ENCODE peak calls at places on chromosomes 16 and 17, in eight cellular contexts. U is mesenchymal stem cell, Y is cardiac fibroblast, T is heart right ventricle, P is aorta, V is skeletal muscle cell, Q is AG10803, F is HCT116. Z is an unnamed sample.

GRCh38 chr16:17474572-17474971 is 3.8 kb upstream of the XYLT1 start:
- DNase-seq in U (no peak), Y (no peak), T (no peak), P (no peak), V (no peak), Q (no peak), F (no peak), Z (no peak)

GRCh38 chr16:785563-786535 is 2.3 kb downstream of the RPUSD1 start:
- DNase-seq in U (peak), Y (peak), T (peak), P (peak), V (peak), Q (peak), F (no peak), Z (peak)

GRCh38 chr17:81445642-81446500 is 50.6 kb downstream of the BAHCC1 start:
- DNase-seq in U (no peak), Y (no peak), T (no peak), P (no peak), V (no peak), Q (no peak), F (no peak), Z (no peak)

GRCh38 chr16:57374067-57374534 is 1.8 kb downstream of the CX3CL1 start:
- DNase-seq in U (no peak), Y (peak), T (no peak), P (peak), V (no peak), Q (no peak), F (no peak), Z (peak)

GRCh38 chr17:3695723-3696411 is at the start of gene P2RX5:
- DNase-seq in U (peak), Y (no peak), T (no peak), P (no peak), V (no peak), Q (peak), F (no peak), Z (peak)

GRCh38 chr17:44044092-44044491 is 22.4 kb downstream of the LSM12 start:
- DNase-seq in U (peak), Y (peak), T (no peak), P (no peak), V (peak), Q (peak), F (no peak), Z (peak)

GRCh38 chr16:58421529-58421928 is 29.3 kb downstream of the GINS3 start:
- DNase-seq in U (no peak), Y (peak), T (peak), P (no peak), V (no peak), Q (peak), F (no peak), Z (no peak)

GRCh38 chr17:80531400-80531799 is 13.2 kb upstream of the RPTOR start:
- DNase-seq in U (no peak), Y (no peak), T (no peak), P (no peak), V (no peak), Q (no peak), F (no peak), Z (no peak)

GRCh38 chr17:31007695-31008373 is 37.0 kb downstream of the RNF135 start:
- DNase-seq in U (no peak), Y (no peak), T (no peak), P (no peak), V (no peak), Q (no peak), F (no peak), Z (no peak)

GRCh38 chr17:6530324-6530920 is 25.9 kb downstream of the PITPNM3 start:
- DNase-seq in U (no peak), Y (no peak), T (no peak), P (no peak), V (no peak), Q (no peak), F (no peak), Z (no peak)

GRCh38 chr16:4624827-4625616 is 396 bp downstream of the MGRN1 start:
- DNase-seq in U (peak), Y (peak), T (peak), P (peak), V (peak), Q (peak), F (no peak), Z (peak)

GRCh38 chr17:80008383-80008840 is 27.3 kb downstream of the TBC1D16 start:
- DNase-seq in U (peak), Y (peak), T (peak), P (peak), V (no peak), Q (peak), F (peak), Z (peak)

GRCh38 chr17:67558740-67559380 is 158.9 kb upstream of the NOL11 start:
- DNase-seq in U (peak), Y (peak), T (no peak), P (no peak), V (no peak), Q (peak), F (no peak), Z (no peak)

GRCh38 chr17:79007504-79008381 is 1.8 kb downstream of the CANT1 start:
- DNase-seq in U (no peak), Y (no peak), T (no peak), P (no peak), V (no peak), Q (no peak), F (no peak), Z (no peak)

GRCh38 chr17:65130829-65131228 is 6.3 kb upstream of the RGS9 start:
- DNase-seq in U (no peak), Y (no peak), T (no peak), P (no peak), V (no peak), Q (no peak), F (no peak), Z (no peak)

GRCh38 chr16:57949013-57949412 is 21.9 kb downstream of the CNGB1 start:
- DNase-seq in U (no peak), Y (no peak), T (no peak), P (no peak), V (no peak), Q (no peak), F (no peak), Z (no peak)

GRCh38 chr16:361872-362701 is 8.3 kb downstream of the MRPL28 start:
- DNase-seq in U (peak), Y (peak), T (peak), P (peak), V (peak), Q (peak), F (peak), Z (peak)

GRCh38 chr16:64615647-64616280 is 506.1 kb downstream of the CDH11 start:
- DNase-seq in U (peak), Y (peak), T (peak), P (peak), V (peak), Q (peak), F (no peak), Z (peak)

GRCh38 chr17:47895254-47895855 is 681 bp upstream of the SP2 start:
- DNase-seq in U (no peak), Y (peak), T (no peak), P (no peak), V (no peak), Q (no peak), F (no peak), Z (no peak)

GRCh38 chr16:84791501-84791900 is 28.3 kb upstream of the CRISPLD2 start:
- DNase-seq in U (no peak), Y (no peak), T (no peak), P (no peak), V (no peak), Q (no peak), F (no peak), Z (peak)

GRCh38 chr17:22337467-22337866 is 645.1 kb downstream of the KCNJ18 start:
- DNase-seq in U (no peak), Y (no peak), T (no peak), P (no peak), V (no peak), Q (no peak), F (no peak), Z (no peak)

GRCh38 chr17:8623591-8623990 is 6.9 kb downstream of the MYH10 start:
- DNase-seq in U (no peak), Y (peak), T (no peak), P (no peak), V (no peak), Q (peak), F (no peak), Z (no peak)

GRCh38 chr17:9251273-9251672 is 230.0 kb downstream of the NTN1 start:
- DNase-seq in U (no peak), Y (no peak), T (no peak), P (no peak), V (no peak), Q (no peak), F (no peak), Z (no peak)

GRCh38 chr16:80981103-80981502 is 25.6 kb downstream of the CMC2 start:
- DNase-seq in U (no peak), Y (no peak), T (no peak), P (no peak), V (no peak), Q (no peak), F (no peak), Z (no peak)

GRCh38 chr17:36625188-36625587 is 23.8 kb downstream of the MRM1 start:
- DNase-seq in U (no peak), Y (no peak), T (no peak), P (no peak), V (no peak), Q (no peak), F (no peak), Z (no peak)

GRCh38 chr16:54193656-54194007 is 93.0 kb downstream of the IRX3 start:
- DNase-seq in U (peak), Y (peak), T (peak), P (peak), V (no peak), Q (peak), F (peak), Z (peak)

GRCh38 chr16:86207350-86207749 is 303.0 kb upstream of the FOXF1 start:
- DNase-seq in U (no peak), Y (no peak), T (no peak), P (no peak), V (no peak), Q (no peak), F (no peak), Z (no peak)

GRCh38 chr17:80942360-80943345 is 49.0 kb upstream of the CHMP6 start:
- DNase-seq in U (no peak), Y (peak), T (peak), P (peak), V (peak), Q (peak), F (no peak), Z (peak)

GRCh38 chr17:48625502-48626201 is 506 bp downstream of the HOXB9 start:
- DNase-seq in U (peak), Y (no peak), T (no peak), P (no peak), V (no peak), Q (no peak), F (no peak), Z (no peak)

GRCh38 chr17:32136856-32137255 is 5.4 kb upstream of the RHOT1 start:
- DNase-seq in U (no peak), Y (peak), T (no peak), P (no peak), V (no peak), Q (no peak), F (no peak), Z (no peak)

GRCh38 chr17:36578671-36579070 is 13.0 kb upstream of the DHRS11 start:
- DNase-seq in U (no peak), Y (peak), T (no peak), P (no peak), V (no peak), Q (peak), F (no peak), Z (peak)

GRCh38 chr17:164536-165235 is 16.8 kb downstream of the DOC2B start:
- DNase-seq in U (peak), Y (peak), T (peak), P (no peak), V (no peak), Q (peak), F (no peak), Z (peak)

GRCh38 chr16:56547120-56547948 is 17.5 kb upstream of the MT4 start:
- DNase-seq in U (peak), Y (peak), T (no peak), P (no peak), V (peak), Q (peak), F (no peak), Z (peak)

GRCh38 chr16:86730086-86730485 is 151.7 kb downstream of the FOXL1 start:
- DNase-seq in U (no peak), Y (no peak), T (no peak), P (no peak), V (no peak), Q (no peak), F (no peak), Z (no peak)

GRCh38 chr17:7673239-7673638 is 14.1 kb downstream of the TP53 start:
- DNase-seq in U (no peak), Y (no peak), T (no peak), P (no peak), V (no peak), Q (no peak), F (no peak), Z (no peak)

GRCh38 chr17:81058263-81058871 is 23.4 kb downstream of the BAIAP2 start:
- DNase-seq in U (no peak), Y (no peak), T (no peak), P (no peak), V (no peak), Q (no peak), F (no peak), Z (no peak)

GRCh38 chr17:58667934-58668597 is 23.8 kb downstream of the TEX14 start:
- DNase-seq in U (no peak), Y (no peak), T (no peak), P (no peak), V (no peak), Q (no peak), F (no peak), Z (no peak)

GRCh38 chr16:67109407-67110135 is at the start of gene PHAF1:
- DNase-seq in U (peak), Y (peak), T (peak), P (peak), V (peak), Q (peak), F (peak), Z (peak)

GRCh38 chr17:47275245-47275984 is 21.8 kb downstream of the ITGB3 start:
- DNase-seq in U (peak), Y (peak), T (peak), P (peak), V (peak), Q (peak), F (no peak), Z (peak)

GRCh38 chr17:39150795-39151679 is at the start of gene PLXDC1:
- DNase-seq in U (no peak), Y (no peak), T (no peak), P (no peak), V (no peak), Q (no peak), F (no peak), Z (no peak)
- H3K4me3 ChIP-seq in U (peak), Y (peak), T (peak), P (no peak), V (peak), Q (peak), F (peak), Z (peak)

DNA sequence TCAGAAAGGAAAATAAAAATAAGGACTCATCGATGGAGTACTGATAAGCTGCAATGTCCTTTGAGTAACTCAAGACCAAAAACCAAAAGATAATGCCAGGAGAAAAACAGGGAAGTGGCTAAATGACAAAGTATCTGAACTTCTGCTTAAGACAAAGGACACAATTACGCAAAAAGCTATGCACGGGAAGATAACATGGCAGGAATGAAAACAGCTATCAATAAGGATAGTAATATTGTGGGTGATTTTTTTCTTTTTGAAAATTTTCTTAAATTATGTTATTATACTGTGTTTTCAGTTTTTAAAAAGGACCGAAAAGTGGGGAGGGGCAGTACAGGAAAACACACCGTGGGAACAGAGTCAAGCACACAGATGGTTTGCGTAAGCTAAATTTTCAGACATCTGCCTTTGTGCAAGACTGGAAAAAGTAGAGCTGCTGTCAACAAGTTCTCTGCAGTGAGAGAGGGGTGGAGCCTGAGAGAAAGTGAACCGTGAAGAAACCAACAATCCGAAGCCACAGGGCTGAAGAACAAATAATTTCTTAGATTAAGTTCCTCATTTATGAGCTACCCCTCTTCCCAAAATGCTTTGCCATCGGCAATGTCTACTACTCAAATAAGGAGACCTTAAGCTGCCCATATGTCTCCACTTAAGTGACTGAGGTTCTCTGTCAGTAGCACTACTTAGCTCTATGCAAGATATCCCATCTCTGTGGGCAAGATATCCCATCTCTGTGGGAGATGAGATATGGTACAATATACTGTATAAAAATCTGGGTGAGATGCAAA is 99.9 kb upstream of the CORO6 start:
- DNase-seq in U (peak), Y (peak), T (peak), P (peak), V (peak), Q (peak), F (no peak), Z (peak)
- H3K4me3 ChIP-seq in U (no peak), Y (no peak), T (no peak), P (no peak), V (no peak), Q (peak), F (no peak), Z (peak)

GRCh38 chr17:35372846-35373531 is 432 bp downstream of the SLFN11 start:
- DNase-seq in U (no peak), Y (no peak), T (no peak), P (no peak), V (no peak), Q (no peak), F (no peak), Z (peak)

GRCh38 chr17:35373532-35373983 is at the start of gene SLFN11:
- DNase-seq in U (peak), Y (peak), T (peak), P (peak), V (peak), Q (peak), F (no peak), Z (peak)

GRCh38 chr17:35373984-35374765 is 754 bp upstream of the SLFN11 start:
- DNase-seq in U (peak), Y (peak), T (peak), P (peak), V (no peak), Q (peak), F (no peak), Z (peak)

GRCh38 chr17:35374766-35375344 is 1.4 kb upstream of the SLFN11 start:
- DNase-seq in U (no peak), Y (no peak), T (no peak), P (no peak), V (no peak), Q (no peak), F (no peak), Z (no peak)

GRCh38 chr17:35371934-35372333 is 1.5 kb downstream of the SLFN11 start:
- DNase-seq in U (no peak), Y (no peak), T (no peak), P (no peak), V (no peak), Q (no peak), F (no peak), Z (no peak)
- H3K4me3 ChIP-seq in U (no peak), Y (no peak), T (no peak), P (no peak), V (peak), Q (no peak), F (no peak), Z (peak)

GRCh38 chr16:25027781-25028180 is 12.6 kb upstream of the ARHGAP17 start:
- DNase-seq in U (no peak), Y (no peak), T (no peak), P (no peak), V (no peak), Q (no peak), F (no peak), Z (no peak)
- H3K4me3 ChIP-seq in U (no peak), Y (no peak), T (no peak), P (no peak), V (no peak), Q (no peak), F (no peak), Z (no peak)

DNA sequence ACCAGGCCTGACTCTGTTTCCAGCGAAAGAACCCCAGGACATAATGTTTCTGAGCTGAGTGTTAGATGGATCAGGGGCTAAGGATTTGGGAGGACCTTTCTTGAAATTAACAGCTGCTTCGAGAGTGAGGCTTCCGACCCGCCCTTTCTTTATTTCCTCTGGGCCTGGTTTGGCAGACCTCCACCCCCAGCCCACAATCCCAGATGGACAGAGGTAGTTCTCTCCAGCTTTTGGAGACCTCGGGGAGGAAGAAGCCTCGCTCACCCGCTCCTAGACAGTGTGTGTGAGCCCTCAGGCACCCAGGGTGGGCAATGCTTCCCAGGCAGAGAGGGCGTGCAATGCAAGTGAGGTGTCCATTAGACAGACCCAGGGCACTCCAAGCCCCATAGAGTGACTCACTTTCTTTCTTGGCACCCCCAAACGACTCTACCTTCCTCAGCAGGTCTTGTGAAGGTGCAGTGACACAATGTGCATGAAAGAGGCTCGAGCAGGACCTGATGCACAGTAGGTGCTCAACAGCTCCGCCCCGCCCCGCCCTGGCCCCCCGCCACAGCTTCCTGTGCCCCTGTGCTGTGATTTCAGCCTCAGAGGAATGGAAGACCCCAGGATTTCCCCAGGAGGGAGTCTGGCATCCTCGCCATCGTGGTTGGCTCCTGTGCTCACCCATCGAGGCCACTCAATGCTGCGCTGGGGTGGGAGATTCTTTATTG is 50.7 kb upstream of the TOB1 start:
- DNase-seq in U (no peak), Y (no peak), T (no peak), P (no peak), V (no peak), Q (peak), F (no peak), Z (no peak)
- H3K4me3 ChIP-seq in U (no peak), Y (no peak), T (no peak), P (no peak), V (no peak), Q (no peak), F (no peak), Z (no peak)

GRCh38 chr17:17780941-17781590 is 55.7 kb downstream of the SREBF1 start:
- DNase-seq in U (peak), Y (peak), T (peak), P (no peak), V (peak), Q (no peak), F (no peak), Z (peak)
- H3K4me3 ChIP-seq in U (no peak), Y (no peak), T (no peak), P (no peak), V (peak), Q (no peak), F (no peak), Z (peak)

DNA sequence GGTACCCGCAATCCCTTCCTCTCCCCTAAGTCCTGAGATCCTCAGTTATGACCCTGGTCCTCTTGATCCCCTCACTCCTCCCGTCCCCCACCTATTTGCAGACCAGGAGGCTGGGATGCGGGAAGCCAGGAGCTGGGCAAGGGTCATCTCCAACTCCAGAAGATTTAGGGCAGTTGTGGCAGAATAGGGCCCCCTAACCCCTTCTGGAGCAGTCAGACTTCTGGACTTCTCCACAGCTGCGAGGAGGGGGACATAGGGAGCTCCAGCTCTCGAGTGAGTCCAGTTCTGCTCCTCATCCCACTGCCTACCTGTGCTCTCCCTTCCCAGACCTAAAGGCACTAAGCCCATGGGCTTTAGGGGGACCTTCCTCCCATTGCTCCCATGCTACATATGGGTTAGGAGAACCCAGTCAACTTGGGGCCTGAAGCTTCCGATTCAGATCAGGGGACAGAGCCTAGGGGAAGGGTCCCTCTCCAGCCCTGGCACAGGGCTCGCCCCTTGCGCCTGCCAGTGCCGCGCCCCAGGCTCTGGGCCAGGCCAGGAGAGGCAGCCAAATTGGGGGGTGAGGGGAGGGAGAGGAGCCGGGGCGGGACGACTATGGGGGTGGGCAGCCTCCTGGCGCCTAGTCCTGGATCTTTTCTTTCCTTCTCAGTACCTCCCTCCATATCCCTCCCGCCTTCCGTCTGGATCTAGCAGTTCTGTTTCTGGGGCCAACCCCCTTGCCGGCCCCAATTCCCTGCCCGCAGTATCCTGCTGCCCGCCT is 1.4 kb downstream of the WNK4 start:
- DNase-seq in U (no peak), Y (peak), T (no peak), P (no peak), V (no peak), Q (no peak), F (no peak), Z (no peak)
- H3K4me3 ChIP-seq in U (no peak), Y (peak), T (no peak), P (no peak), V (peak), Q (peak), F (no peak), Z (peak)

Z was measured in fibroblast of villous mesenchyme.